ENCODE peak calls at places on chromosome 20, in six cellular contexts. F, X, P, A, C and D are unnamed samples.

GRCh38 chr20:50357783-50358161 is 152.4 kb upstream of the PTPN1 start:
- DNase-seq in A (no peak), P (no peak), F (no peak), X (no peak), C (no peak), D (no peak)

GRCh38 chr20:38934530-38934929 is 8.3 kb downstream of the FAM83D start:
- DNase-seq in A (no peak), C (no peak), P (no peak), X (no peak), F (no peak), D (no peak)

GRCh38 chr20:58192567-58192966 is 35.9 kb downstream of the ANKRD60 start:
- DNase-seq in F (no peak), A (no peak), P (no peak), C (no peak), X (no peak), D (no peak)

GRCh38 chr20:49385471-49385870 is 97.0 kb downstream of the KCNB1 start:
- DNase-seq in P (no peak), F (no peak), X (peak; percentile 53), A (no peak), C (no peak), D (peak; percentile 19)

GRCh38 chr20:43895235-43895634 is 19.4 kb upstream of the TOX2 start:
- DNase-seq in X (no peak), F (no peak), A (no peak), C (no peak), P (no peak), D (no peak)

GRCh38 chr20:16819483-16819882 is 71.3 kb downstream of the OTOR start:
- DNase-seq in C (no peak), P (no peak), X (no peak), A (no peak), F (no peak), D (no peak)

GRCh38 chr20:3420211-3420707 is 12.8 kb upstream of the DNAAF9 start:
- DNase-seq in P (no peak), F (peak; percentile 15), A (no peak), C (peak; percentile 78), X (peak; percentile 10), D (no peak)

GRCh38 chr20:48610996-48611395 is 216.8 kb downstream of the PREX1 start:
- DNase-seq in F (no peak), X (no peak), C (no peak), P (no peak), A (no peak), D (no peak)

GRCh38 chr20:45958593-45958992 is 13.4 kb downstream of the ZNF335 start:
- DNase-seq in A (no peak), C (no peak), X (no peak), P (no peak), F (no peak), D (no peak)

GRCh38 chr20:59515013-59515905 is 89.1 kb upstream of the PHACTR3 start:
- DNase-seq in F (peak; percentile 57), C (peak; percentile 39), P (no peak), A (peak; percentile 75), X (peak; percentile 68), D (peak; percentile 60)

GRCh38 chr20:45343867-45344721 is 4.1 kb downstream of the SDC4 start:
- DNase-seq in A (no peak), F (no peak), C (peak; percentile 67), P (no peak), X (peak; percentile 69), D (peak; percentile 73)

GRCh38 chr20:11992426-11992825 is 74.7 kb downstream of the BTBD3 start:
- DNase-seq in A (no peak), F (no peak), P (no peak), C (no peak), X (no peak), D (no peak)

GRCh38 chr20:24779166-24779565 is 169.9 kb upstream of the CST7 start:
- DNase-seq in X (no peak), A (no peak), P (no peak), F (no peak), C (no peak), D (no peak)

DNA sequence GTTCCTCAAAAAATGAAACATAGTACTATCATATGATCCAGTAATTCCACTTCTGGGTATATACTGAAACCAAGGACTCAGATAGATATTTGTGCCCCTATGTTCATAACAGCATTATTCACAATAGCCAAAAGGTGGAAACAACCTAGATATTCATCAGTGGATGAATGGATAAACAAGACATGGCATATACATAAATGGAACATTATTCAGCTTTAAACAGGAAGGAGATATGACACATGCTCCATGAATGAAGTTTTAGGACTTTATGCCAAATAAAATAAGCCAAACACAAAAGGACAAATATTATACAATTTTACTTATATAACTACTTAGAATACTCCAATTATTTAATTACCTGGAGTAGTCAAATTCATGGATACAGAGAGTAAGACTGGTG is 16.4 kb downstream of the PLCB1 start:
- DNase-seq in A (no peak), X (no peak), P (no peak), C (no peak), F (no peak), D (no peak)
- TF ChIP-seq POLR2A in A (no peak), X (no peak), P (no peak), C (no peak), F (no peak), D (no peak)

GRCh38 chr20:10547276-10548114 is 112.4 kb downstream of the SLX4IP start:
- DNase-seq in X (no peak), P (no peak), A (no peak), C (no peak), F (no peak), D (no peak)
- TF ChIP-seq POLR2A in X (no peak), P (no peak), A (no peak), C (no peak), F (no peak), D (no peak)

GRCh38 chr20:51541189-51542032 is 1.1 kb downstream of the NFATC2 start:
- DNase-seq in C (peak; percentile 68), A (peak; percentile 70), P (no peak), X (no peak), F (peak; percentile 89), D (no peak)
- TF ChIP-seq POLR2A in C (no peak), A (no peak), P (no peak), X (no peak), F (no peak), D (no peak)

DNA sequence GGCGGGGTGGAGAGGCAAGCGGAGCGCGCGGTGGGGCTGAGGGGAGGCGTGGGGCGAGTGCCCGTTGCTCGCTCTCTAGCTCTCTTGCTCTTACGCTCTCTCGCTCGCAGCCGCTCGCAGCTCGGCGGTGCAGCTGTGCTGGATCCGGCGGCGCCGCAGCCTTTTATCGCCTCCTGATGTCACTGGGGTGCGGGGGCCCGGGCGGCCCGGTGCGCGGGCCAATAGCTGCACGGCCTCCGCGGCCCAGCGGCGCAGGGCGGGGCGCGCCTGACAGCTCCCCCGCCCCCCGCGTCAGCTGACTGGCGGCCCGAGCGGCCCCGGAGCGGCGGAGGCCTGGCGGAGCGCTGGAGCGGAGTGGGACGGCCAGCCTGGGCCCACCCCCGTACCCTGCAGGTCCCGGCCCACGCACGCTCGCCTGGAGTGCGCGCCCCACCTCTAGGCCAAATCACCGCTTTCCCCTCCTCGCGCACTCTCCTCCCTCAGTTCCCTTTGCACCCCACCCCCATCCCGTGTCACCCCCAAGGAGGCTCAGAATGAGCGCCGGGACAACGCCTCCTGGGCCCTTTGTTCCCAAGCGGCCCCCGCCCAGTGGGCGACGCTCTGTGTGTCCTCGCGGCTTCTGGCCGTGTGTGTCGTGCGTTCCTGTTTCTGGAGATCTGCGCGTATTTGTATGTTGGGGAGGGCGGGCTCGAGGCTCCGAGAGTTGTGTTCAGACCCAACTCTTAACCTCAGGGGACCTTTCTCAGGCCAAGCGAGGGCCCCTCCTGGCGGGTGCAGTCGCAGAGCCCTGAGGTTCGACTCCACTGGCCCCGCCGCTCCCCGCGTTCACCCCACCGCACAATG is at the start of gene MAFB:
- DNase-seq in X (peak; percentile 44), C (peak; percentile 95), A (peak; percentile 95), P (peak; percentile 34), F (peak; percentile 94), D (peak; percentile 33)
- TF ChIP-seq POLR2A in X (peak; percentile 7), C (peak; percentile 96), A (peak; percentile 94), P (peak; percentile 44), F (peak; percentile 99), D (peak; percentile 97)

GRCh38 chr20:63657937-63658748 is at the start of gene RTEL1:
- DNase-seq in F (peak; percentile 94), P (peak; percentile 66), X (peak; percentile 92), C (peak; percentile 88), A (peak; percentile 94), D (peak; percentile 99)
- TF ChIP-seq POLR2A in F (peak; percentile 35), P (no peak), X (no peak), C (no peak), A (peak; percentile 60), D (peak; percentile 63)

DNA sequence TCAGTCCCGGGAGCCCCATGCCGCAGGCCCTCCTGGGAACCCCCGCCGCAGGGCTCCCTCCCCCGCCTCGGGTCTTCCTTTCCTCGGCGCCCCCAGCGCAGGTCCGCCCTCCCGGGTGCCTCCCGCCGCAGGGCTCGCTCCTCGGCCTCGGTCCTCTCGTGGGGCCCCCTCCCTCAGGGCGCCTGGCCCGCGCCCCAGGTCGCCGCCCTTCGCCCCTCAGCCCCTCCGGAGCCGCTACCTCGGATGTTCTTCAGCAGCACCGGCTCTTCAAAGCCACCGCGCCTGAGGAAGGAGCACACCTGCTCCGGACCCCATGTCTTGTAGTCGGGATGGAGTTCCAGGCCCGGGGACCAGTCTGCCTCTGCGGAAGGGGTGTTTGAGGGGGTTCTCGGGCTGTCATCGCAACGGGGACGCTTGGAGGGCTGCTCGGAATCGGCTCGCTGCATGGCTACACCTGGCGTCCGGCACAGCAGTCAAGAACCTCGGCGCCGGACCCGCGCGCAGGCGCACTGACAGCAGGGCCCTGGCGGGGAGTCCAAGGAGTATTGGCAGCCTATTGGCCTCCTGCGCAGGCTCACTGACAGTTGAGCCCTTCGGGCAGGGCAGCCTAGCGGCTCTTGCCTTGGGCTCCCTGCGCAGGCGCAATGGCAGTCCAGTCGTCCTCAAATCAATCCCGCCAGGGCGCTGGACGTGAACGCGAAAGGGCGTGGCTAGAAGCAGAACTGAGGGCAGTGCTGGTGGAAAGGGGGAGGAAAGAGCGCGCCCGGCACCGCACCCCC is at the start of gene SAMHD1:
- DNase-seq in A (peak; percentile 97), C (peak; percentile 92), P (peak; percentile 61), F (peak; percentile 96), X (peak; percentile 98), D (peak; percentile 99)
- TF ChIP-seq POLR2A in A (peak; percentile 98), C (peak; percentile 93), P (no peak), F (peak; percentile 96), X (peak; percentile 55), D (peak; percentile 40)